ENCODE peak calls at places on chromosomes 11 and 22, in four cellular contexts. Q is dorsolateral prefrontal cortex, B is A549, X is lung. Z is an unnamed sample.

GRCh38 chr11:57071829-57072228 is 83.1 kb downstream of the OR5AK2 start:
- DNase-seq in B (no peak), Q (no peak), X (no peak), Z (no peak)

GRCh38 chr22:47624277-47625012 is 862.0 kb downstream of the TBC1D22A start:
- DNase-seq in B (no peak), Q (no peak), X (peak), Z (no peak)

GRCh38 chr11:74347381-74347780 is 35.9 kb upstream of the P4HA3 start:
- DNase-seq in X (no peak), Q (no peak), B (no peak), Z (no peak)

GRCh38 chr11:34791725-34792124 is 124.5 kb downstream of the APIP start:
- DNase-seq in X (no peak), Q (no peak), B (no peak), Z (no peak)

GRCh38 chr11:8252388-8252787 is 11.3 kb downstream of the LMO1 start:
- DNase-seq in Q (no peak), B (no peak), X (no peak), Z (no peak)

GRCh38 chr22:36761553-36762240 is 14.2 kb downstream of the IFT27 start:
- DNase-seq in X (no peak), Q (no peak), B (no peak), Z (no peak)

GRCh38 chr22:48629631-48630443 is 1197.8 kb downstream of the BRD1 start:
- DNase-seq in Q (peak), B (no peak), X (no peak), Z (no peak)

GRCh38 chr11:114847599-114847998 is 169.3 kb downstream of the NXPE2 start:
- DNase-seq in X (no peak), Q (no peak), B (no peak), Z (no peak)

GRCh38 chr11:80349986-80350385 is 909.2 kb upstream of the TENM4 start:
- DNase-seq in B (no peak), X (no peak), Q (no peak), Z (no peak)

GRCh38 chr22:25083414-25084166 is 116.1 kb upstream of the CRYBB3 start:
- DNase-seq in B (no peak), X (no peak), Q (no peak), Z (no peak)

GRCh38 chr11:92843455-92843854 is 126.0 kb upstream of the MTNR1B start:
- DNase-seq in X (no peak), Q (no peak), B (no peak), Z (no peak)

GRCh38 chr11:44889266-44889665 is 61.4 kb downstream of the TP53I11 start:
- DNase-seq in B (no peak), X (no peak), Q (no peak), Z (no peak)

GRCh38 chr11:4626207-4627105 is 10.8 kb upstream of the OR51D1 start:
- DNase-seq in X (peak), B (peak), Q (peak), Z (peak)

GRCh38 chr11:64774144-64774543 is 4.2 kb downstream of the SF1 start:
- DNase-seq in B (no peak), Q (no peak), X (no peak), Z (no peak)

GRCh38 chr22:28397324-28397723 is 282.3 kb downstream of the TTC28 start:
- DNase-seq in X (no peak), B (no peak), Q (no peak), Z (no peak)

GRCh38 chr22:18999416-18999815 is 63.3 kb upstream of the PRODH start:
- DNase-seq in X (no peak), B (no peak), Q (no peak), Z (no peak)

GRCh38 chr11:64918056-64918455 is 1.0 kb upstream of the ATG2A start:
- DNase-seq in Q (no peak), B (no peak), X (no peak), Z (peak)

GRCh38 chr11:33944345-33944692 is 52.4 kb upstream of the LMO2 start:
- DNase-seq in X (no peak), Q (no peak), B (no peak), Z (no peak)

GRCh38 chr11:74683279-74683871 is 47.9 kb downstream of the CHRDL2 start:
- DNase-seq in Q (peak), X (no peak), B (no peak), Z (no peak)

GRCh38 chr11:22800482-22800881 is 29.1 kb downstream of the SVIP start:
- DNase-seq in X (no peak), B (no peak), Q (no peak), Z (no peak)

GRCh38 chr11:77152846-77153245 is 24.8 kb downstream of the MYO7A start:
- DNase-seq in Q (no peak), X (no peak), B (no peak), Z (no peak)

GRCh38 chr11:20089796-20090653 is 70.2 kb downstream of the DBX1 start:
- DNase-seq in X (no peak), Q (no peak), B (no peak), Z (no peak)

GRCh38 chr11:22449441-22449840 is 111.3 kb downstream of the SLC17A6 start:
- DNase-seq in Q (no peak), X (no peak), B (no peak), Z (no peak)

GRCh38 chr11:125429174-125429707 is 66.8 kb downstream of the FEZ1 start:
- DNase-seq in Q (peak), B (peak), X (no peak), Z (no peak)

GRCh38 chr11:128488471-128488870 is 98.9 kb downstream of the ETS1 start:
- DNase-seq in B (no peak), X (no peak), Q (no peak), Z (no peak)

GRCh38 chr11:100740440-100740839 is 53.4 kb downstream of the ARHGAP42 start:
- DNase-seq in Q (no peak), X (no peak), B (no peak), Z (no peak)

GRCh38 chr11:112364962-112365481 is 104.4 kb upstream of the PLET1 start:
- DNase-seq in X (no peak), B (no peak), Q (no peak), Z (peak)

GRCh38 chr11:59668188-59668949 is 468 bp downstream of the PATL1 start:
- DNase-seq in X (peak), B (peak), Q (peak), Z (no peak)

GRCh38 chr22:30474683-30475424 is 3.0 kb upstream of the SEC14L3 start:
- DNase-seq in X (peak), Q (no peak), B (no peak), Z (no peak)

GRCh38 chr11:9566561-9567063 is 6.9 kb upstream of the WEE1 start:
- DNase-seq in X (no peak), B (no peak), Q (no peak), Z (no peak)

GRCh38 chr11:120256779-120257178 is 16.8 kb downstream of the POU2F3 start:
- DNase-seq in B (no peak), X (no peak), Q (no peak), Z (no peak)

GRCh38 chr22:43481528-43482309 is 69.9 kb downstream of the MPPED1 start:
- DNase-seq in X (no peak), B (no peak), Q (peak), Z (no peak)

GRCh38 chr11:134266841-134267251 is 9.3 kb upstream of the GLB1L3 start:
- DNase-seq in B (no peak), X (peak), Q (no peak), Z (no peak)

GRCh38 chr22:24952837-24953293 is 349 bp downstream of the KIAA1671 start:
- DNase-seq in B (peak), Q (peak), X (peak), Z (no peak)

GRCh38 chr11:84089072-84090057 is 803.2 kb upstream of the CCDC90B start:
- DNase-seq in B (no peak), X (no peak), Q (peak), Z (no peak)

GRCh38 chr11:62909107-62909894 is 11.9 kb downstream of the CHRM1 start:
- DNase-seq in B (peak), Q (peak), X (peak), Z (peak)

GRCh38 chr22:44309647-44310046 is 3.1 kb downstream of the SHISAL1 start:
- DNase-seq in X (no peak), B (no peak), Q (no peak), Z (no peak)

GRCh38 chr11:32116668-32117067 is 25.8 kb downstream of the RCN1 start:
- DNase-seq in B (no peak), X (no peak), Q (no peak), Z (no peak)
- TF ChIP-seq CTCF in B (no peak), X (no peak), Q (no peak), Z (no peak)

GRCh38 chr11:126465573-126466287 is 110.2 kb downstream of the ST3GAL4 start:
- DNase-seq in Q (peak), X (no peak), B (no peak), Z (no peak)

GRCh38 chr11:126468102-126468521 is 112.6 kb downstream of the ST3GAL4 start:
- DNase-seq in Q (no peak), B (no peak), X (no peak), Z (no peak)

GRCh38 chr11:126467046-126467370 is 111.5 kb downstream of the ST3GAL4 start:
- DNase-seq in B (no peak), Q (no peak), X (no peak), Z (no peak)

GRCh38 chr11:126467471-126467870 is 112.0 kb downstream of the ST3GAL4 start:
- DNase-seq in X (no peak), Q (no peak), B (no peak), Z (no peak)

GRCh38 chr11:126466288-126467045 is 111.0 kb downstream of the ST3GAL4 start:
- DNase-seq in Q (no peak), B (no peak), X (no peak), Z (no peak)
- H3K4me3 ChIP-seq in Q (no peak), B (no peak), X (no peak), Z (no peak)

DNA sequence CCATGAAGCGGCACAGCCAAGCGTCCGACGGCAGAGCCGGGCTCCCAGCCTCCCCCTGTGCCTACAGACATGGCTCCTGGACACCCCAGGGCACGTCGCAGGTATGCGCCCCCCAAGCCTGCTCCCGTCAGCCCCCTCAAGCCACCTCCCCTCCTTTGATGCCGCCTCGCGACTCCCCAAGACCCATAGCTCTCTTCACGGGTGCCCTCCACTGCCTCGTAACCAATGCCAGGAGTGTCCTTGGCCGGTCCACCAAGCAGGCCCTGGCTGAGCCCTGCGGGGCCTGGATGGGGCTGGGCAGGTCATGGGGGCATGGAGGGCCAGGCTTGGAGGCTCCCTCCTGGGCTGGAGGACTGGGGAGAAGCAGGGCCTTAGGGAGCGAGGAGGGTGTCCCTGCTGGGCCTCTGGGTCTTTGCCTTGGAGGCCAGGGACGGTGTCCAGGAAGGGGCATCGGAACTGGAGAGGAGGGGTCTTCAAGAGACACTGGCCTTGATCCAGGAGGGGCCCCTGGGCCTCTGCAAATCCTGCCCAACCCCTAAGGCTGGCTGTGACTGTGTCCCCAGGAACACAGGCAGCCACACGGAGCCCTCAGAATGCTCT is 9.2 kb downstream of the ANO9 start:
- DNase-seq in X (no peak), Q (no peak), B (no peak), Z (no peak)
- TF ChIP-seq CTCF in X (no peak), Q (no peak), B (no peak), Z (no peak)

DNA sequence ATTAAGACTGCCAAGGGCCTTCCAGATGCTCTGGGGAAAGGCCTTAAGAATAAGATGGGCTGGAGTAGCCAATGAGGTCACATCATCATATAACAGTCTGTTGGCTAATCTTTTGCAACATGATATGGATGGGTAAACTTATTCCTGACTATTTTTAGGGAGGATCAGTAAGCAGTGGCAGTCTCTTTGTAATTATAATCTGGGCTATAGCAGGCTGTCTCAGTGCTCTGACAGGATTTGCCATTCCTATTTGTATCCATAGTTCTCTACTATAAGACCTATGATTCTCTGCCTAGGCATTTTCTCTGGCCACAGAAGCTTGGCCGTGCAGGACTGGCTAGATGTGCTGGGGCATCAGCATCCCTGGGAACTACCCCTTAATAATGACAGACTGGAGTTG is 16.0 kb upstream of the CALCB start:
- DNase-seq in B (no peak), Q (no peak), X (no peak), Z (no peak)
- H3K4me3 ChIP-seq in B (no peak), Q (no peak), X (no peak), Z (no peak)